ENCODE peak calls at places on chromosomes 6 and 20, in six cellular contexts. S, D, E, B, W and O are unnamed samples.

GRCh38 chr6:109513571-109514071 is 30.6 kb upstream of the ZBTB24 start:
- DNase-seq in S (peak; percentile 69), D (peak; percentile 63), E (no peak), B (no peak), W (no peak), O (peak; percentile 76)

GRCh38 chr20:18666803-18667460 is 79.1 kb downstream of the DTD1 start:
- DNase-seq in S (no peak), D (no peak), E (no peak), B (no peak), W (no peak), O (peak; percentile 21)

GRCh38 chr6:146915671-146916127 is 288.5 kb upstream of the STXBP5 start:
- DNase-seq in S (no peak), D (peak; percentile 60), E (no peak), B (no peak), W (no peak), O (no peak)

GRCh38 chr6:107219851-107220250 is 104.5 kb upstream of the BEND3 start:
- DNase-seq in S (no peak), D (no peak), E (no peak), B (no peak), W (no peak), O (no peak)

GRCh38 chr20:47070176-47070575 is 175.5 kb downstream of the EYA2 start:
- DNase-seq in S (no peak), D (no peak), E (no peak), B (no peak), W (no peak), O (no peak)

GRCh38 chr6:28673800-28674671 is 148.4 kb downstream of the GPX5 start:
- DNase-seq in S (peak; percentile 47), D (peak; percentile 70), E (peak; percentile 66), B (peak; percentile 48), W (no peak), O (peak; percentile 84)

GRCh38 chr6:167734662-167735497 is 91.8 kb upstream of the AFDN start:
- DNase-seq in S (no peak), D (no peak), E (no peak), B (no peak), W (no peak), O (no peak)

GRCh38 chr6:21271431-21272155 is 322.0 kb upstream of the SOX4 start:
- DNase-seq in S (no peak), D (no peak), E (no peak), B (no peak), W (no peak), O (peak; percentile 27)

GRCh38 chr6:44166591-44167184 is 8.1 kb downstream of the CAPN11 start:
- DNase-seq in S (no peak), D (no peak), E (no peak), B (no peak), W (peak; percentile 30), O (peak; percentile 78)

DNA sequence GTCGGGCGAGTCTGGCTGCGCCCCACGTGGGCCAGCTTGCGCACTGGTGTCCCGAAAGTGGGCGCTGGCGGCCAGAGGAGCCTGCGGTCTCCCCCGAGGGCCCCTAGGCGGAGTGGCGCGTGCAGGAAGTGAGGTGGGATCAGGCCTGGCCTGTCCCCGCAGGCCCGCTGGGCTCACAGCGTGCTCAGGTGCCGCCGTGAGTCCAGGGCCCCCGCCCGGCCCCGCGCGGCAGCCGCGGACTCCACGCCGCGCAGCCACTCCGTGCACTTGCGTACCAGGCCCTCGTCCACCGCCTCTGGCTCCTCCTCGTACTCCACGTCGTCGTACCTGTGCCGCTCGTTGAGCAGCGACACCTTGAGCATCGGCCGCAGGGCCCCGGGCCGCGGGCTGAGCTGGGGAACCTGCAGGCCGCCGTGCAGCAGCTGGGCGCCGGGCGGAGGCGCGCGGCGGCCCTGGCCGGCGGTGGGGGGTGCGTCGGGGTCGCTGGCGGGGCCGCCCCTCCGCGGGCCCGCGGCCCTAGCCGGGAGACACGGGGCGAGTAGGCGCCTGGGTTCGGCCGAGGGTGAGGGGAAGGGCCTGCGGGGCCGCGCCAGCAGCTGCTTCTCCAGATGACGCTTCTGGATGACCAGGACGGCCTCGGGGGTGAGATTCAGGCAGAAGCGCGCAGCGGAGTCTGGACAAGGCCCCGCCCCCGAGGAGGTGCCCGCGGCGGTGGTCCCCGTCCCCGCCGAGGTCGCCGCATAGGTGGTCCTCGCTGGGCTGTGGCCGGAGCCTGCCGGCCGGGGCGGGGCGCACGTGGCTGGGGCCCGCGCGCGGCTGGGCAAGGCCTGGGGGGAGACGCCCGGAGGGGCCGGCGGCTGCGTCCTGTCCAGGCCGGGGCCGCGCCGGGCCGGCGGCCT is 861 bp downstream of the PRR18 start:
- DNase-seq in S (no peak), D (no peak), E (no peak), B (no peak), W (no peak), O (peak; percentile 77)
- TF ChIP-seq EZH2 in S (peak; percentile 55), D (peak; percentile 94), E (no peak), B (no peak), W (no peak), O (peak; percentile 38)

DNA sequence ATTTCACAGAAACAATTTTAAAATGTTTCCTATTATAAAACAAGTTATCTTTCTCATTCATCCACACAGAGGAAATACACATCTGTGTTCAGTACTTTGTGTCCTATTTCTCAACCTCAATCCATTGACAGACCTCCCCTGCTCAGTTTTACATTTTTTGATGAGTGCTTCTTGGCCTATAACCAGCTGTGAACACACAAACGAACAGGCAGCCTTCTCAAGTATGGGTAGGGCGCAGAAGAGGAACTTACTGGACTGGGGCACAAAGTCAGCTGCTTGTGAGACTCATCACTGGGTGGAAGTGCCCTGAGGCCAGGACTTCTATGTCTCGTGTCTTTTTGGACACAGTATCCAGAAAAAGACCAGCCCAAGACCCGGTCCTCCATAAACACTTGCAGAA is 2.8 kb downstream of the RPS6KA2 start:
- DNase-seq in S (no peak), D (peak; percentile 28), E (no peak), B (no peak), W (no peak), O (no peak)
- TF ChIP-seq POLR2AphosphoS5 in S (no peak), D (no peak), E (no peak), B (no peak), W (no peak), O (no peak)

GRCh38 chr6:3751019-3751729 is at the start of gene PXDC1:
- DNase-seq in S (no peak), D (peak; percentile 28), E (no peak), B (no peak), W (no peak), O (peak; percentile 61)
- TF ChIP-seq EZH2 in S (peak; percentile 83), D (no peak), E (no peak), B (no peak), W (no peak), O (peak; percentile 65)

GRCh38 chr20:52078289-52078688 is 113.3 kb downstream of the ZFP64 start:
- DNase-seq in S (no peak), D (no peak), E (no peak), B (no peak), W (no peak), O (no peak)
- TF ChIP-seq POLR2AphosphoS5 in S (no peak), D (no peak), E (no peak), B (no peak), W (no peak), O (no peak)

DNA sequence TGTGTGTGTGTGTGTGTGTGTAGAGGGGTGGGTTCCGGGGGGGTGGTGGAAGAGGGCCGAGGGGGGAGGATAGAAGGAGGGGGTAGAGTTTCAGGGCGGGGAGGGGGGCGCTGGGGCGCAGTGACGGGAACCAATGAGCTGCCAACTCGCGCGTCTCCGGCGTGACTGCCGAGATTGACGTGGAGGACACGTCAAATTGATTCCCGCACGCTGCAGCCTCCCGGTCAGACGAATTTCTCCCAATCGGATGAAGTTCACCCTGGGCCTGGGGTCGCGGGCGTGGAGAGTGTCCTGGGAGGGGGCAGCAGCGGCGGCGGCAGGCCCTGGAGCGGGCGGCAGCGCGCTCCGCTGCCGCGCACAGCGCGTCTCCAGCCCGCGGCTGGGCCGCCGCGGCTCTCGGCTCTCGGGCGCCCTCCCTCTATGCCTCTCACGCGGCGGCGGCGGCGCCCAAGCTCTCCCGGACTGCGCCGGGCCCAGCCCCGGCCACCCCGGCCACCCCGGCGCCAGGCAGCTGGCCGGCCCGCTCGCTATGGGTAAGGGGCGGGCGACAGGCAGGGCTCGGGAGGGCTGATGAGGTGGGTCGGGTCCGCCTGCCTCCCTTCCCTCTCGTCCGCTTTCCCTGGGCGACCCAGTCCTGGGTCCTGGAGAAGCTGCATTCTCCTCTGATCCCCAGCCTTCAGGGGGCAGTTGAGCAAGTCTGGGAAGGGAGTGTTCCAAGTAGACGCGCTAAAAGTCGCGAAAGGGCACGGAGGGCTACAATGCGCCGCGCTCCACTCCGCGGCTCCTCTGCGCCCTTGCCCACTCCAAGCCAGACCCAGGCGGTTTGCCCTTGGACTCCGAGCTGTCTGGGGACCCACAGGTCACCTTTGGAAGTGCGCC is at the start of gene PAX1:
- DNase-seq in S (no peak), D (no peak), E (no peak), B (no peak), W (no peak), O (peak; percentile 52)
- TF ChIP-seq EZH2 in S (peak; percentile 100), D (no peak), E (no peak), B (no peak), W (no peak), O (peak; percentile 98)